ENCODE peak calls at places on chromosomes 5 and 9, in six cellular contexts. D, Y, W, G, Z and R are unnamed samples.

GRCh38 chr5:15799612-15800011 is 299.6 kb downstream of the FBXL7 start:
- DNase-seq in D (no peak), Y (no peak), W (no peak), G (no peak), Z (no peak), R (no peak)

GRCh38 chr5:33781286-33781685 is 110.5 kb downstream of the ADAMTS12 start:
- DNase-seq in D (peak), Y (no peak), W (no peak), G (no peak), Z (no peak), R (no peak)

GRCh38 chr5:107401470-107402085 is 269.2 kb downstream of the EFNA5 start:
- DNase-seq in D (no peak), Y (no peak), W (no peak), G (peak), Z (no peak), R (no peak)

GRCh38 chr5:6043491-6044310 is 334.6 kb downstream of the MED10 start:
- DNase-seq in D (no peak), Y (no peak), W (no peak), G (peak), Z (no peak), R (no peak)

GRCh38 chr9:114348906-114349482 is 19.3 kb downstream of the ORM2 start:
- DNase-seq in D (peak), Y (no peak), W (peak), G (peak), Z (peak), R (peak)

GRCh38 chr9:83062653-83063527 is at the start of gene RASEF:
- DNase-seq in D (no peak), Y (no peak), W (peak), G (no peak), Z (peak), R (peak)

GRCh38 chr9:2261421-2262103 is 246.4 kb downstream of the SMARCA2 start:
- DNase-seq in D (no peak), Y (no peak), W (no peak), G (no peak), Z (no peak), R (no peak)

GRCh38 chr9:16012621-16013020 is 459.8 kb downstream of the CCDC171 start:
- DNase-seq in D (no peak), Y (no peak), W (no peak), G (no peak), Z (no peak), R (no peak)

GRCh38 chr5:32814620-32815019 is 103.5 kb downstream of the NPR3 start:
- DNase-seq in D (peak), Y (no peak), W (no peak), G (no peak), Z (no peak), R (no peak)

GRCh38 chr5:157734466-157734865 is 3.2 kb downstream of the THG1L start:
- DNase-seq in D (no peak), Y (no peak), W (no peak), G (no peak), Z (no peak), R (no peak)

GRCh38 chr9:34086889-34087288 is 38.2 kb upstream of the UBAP2 start:
- DNase-seq in D (peak), Y (no peak), W (no peak), G (no peak), Z (no peak), R (no peak)

GRCh38 chr9:109599131-109599530 is 101.0 kb upstream of the PTPN3 start:
- DNase-seq in D (no peak), Y (no peak), W (no peak), G (no peak), Z (no peak), R (no peak)

GRCh38 chr5:142095035-142095434 is 13.5 kb upstream of the NDFIP1 start:
- DNase-seq in D (no peak), Y (no peak), W (no peak), G (no peak), Z (no peak), R (no peak)

GRCh38 chr5:115600771-115601170 is 1.5 kb downstream of the TICAM2 start:
- DNase-seq in D (no peak), Y (no peak), W (no peak), G (no peak), Z (no peak), R (no peak)

GRCh38 chr9:95507456-95508241 is 9.1 kb downstream of the PTCH1 start:
- DNase-seq in D (peak), Y (no peak), W (peak), G (peak), Z (peak), R (peak)

GRCh38 chr5:150398432-150399157 is 14.1 kb downstream of the CD74 start:
- DNase-seq in D (no peak), Y (no peak), W (peak), G (no peak), Z (no peak), R (peak)

GRCh38 chr5:154260224-154260859 is 69.8 kb downstream of the GALNT10 start:
- DNase-seq in D (no peak), Y (no peak), W (no peak), G (no peak), Z (no peak), R (no peak)

GRCh38 chr9:124208571-124208970 is 49.2 kb upstream of the NEK6 start:
- DNase-seq in D (no peak), Y (no peak), W (no peak), G (no peak), Z (no peak), R (no peak)